ENCODE peak calls at places on chromosomes 11 and 22, in four cellular contexts. One of them, this sample, is unnamed.

GRCh38 chr11:102685769-102686168 is 19.8 kb downstream of the MMP27 start:
- DNase-seq in effector CD8-positive, alpha-beta T cell: no peak
- DNase-seq in left colon: no peak
- DNase-seq in AG04450: no peak
- DNase-seq in this sample: no peak

GRCh38 chr11:19345848-19346681 is 105.3 kb upstream of the E2F8 start:
- DNase-seq in AG04450: no peak
- DNase-seq in left colon: no peak
- DNase-seq in effector CD8-positive, alpha-beta T cell: no peak
- DNase-seq in this sample: no peak

GRCh38 chr11:27718853-27719574 is 18.8 kb upstream of the BDNF start:
- DNase-seq in left colon: no peak
- DNase-seq in effector CD8-positive, alpha-beta T cell: no peak
- DNase-seq in AG04450: no peak
- DNase-seq in this sample: no peak

GRCh38 chr11:135033545-135033944 is 621.5 kb upstream of the B3GAT1 start:
- DNase-seq in effector CD8-positive, alpha-beta T cell: no peak
- DNase-seq in left colon: no peak
- DNase-seq in AG04450: no peak
- DNase-seq in this sample: no peak

GRCh38 chr11:44505591-44506054 is 59.8 kb upstream of the CD82 start:
- DNase-seq in effector CD8-positive, alpha-beta T cell: no peak
- DNase-seq in AG04450: no peak
- DNase-seq in left colon: no peak
- DNase-seq in this sample: no peak

GRCh38 chr22:25880524-25880923 is 138.5 kb downstream of the MYO18B start:
- DNase-seq in effector CD8-positive, alpha-beta T cell: no peak
- DNase-seq in left colon: no peak
- DNase-seq in AG04450: no peak
- DNase-seq in this sample: no peak

GRCh38 chr11:8291421-8292350 is 28.0 kb upstream of the LMO1 start:
- DNase-seq in AG04450: no peak
- DNase-seq in effector CD8-positive, alpha-beta T cell: no peak
- DNase-seq in left colon: no peak
- DNase-seq in this sample: no peak

GRCh38 chr22:43228863-43229262 is 41.9 kb upstream of the TTLL12 start:
- DNase-seq in left colon: no peak
- DNase-seq in effector CD8-positive, alpha-beta T cell: no peak
- DNase-seq in AG04450: no peak
- DNase-seq in this sample: no peak

GRCh38 chr11:96199563-96200025 is 143.4 kb downstream of the MAML2 start:
- DNase-seq in AG04450: no peak
- DNase-seq in left colon: no peak
- DNase-seq in effector CD8-positive, alpha-beta T cell: no peak
- DNase-seq in this sample: no peak

GRCh38 chr22:24968066-24968561 is 15.6 kb downstream of the KIAA1671 start:
- DNase-seq in left colon: no peak
- DNase-seq in AG04450: no peak
- DNase-seq in effector CD8-positive, alpha-beta T cell: no peak
- DNase-seq in this sample: no peak

GRCh38 chr11:95016133-95016532 is 8.9 kb upstream of the KDM4E start:
- DNase-seq in left colon: no peak
- DNase-seq in AG04450: no peak
- DNase-seq in effector CD8-positive, alpha-beta T cell: no peak
- DNase-seq in this sample: no peak

GRCh38 chr11:133894956-133895549 is 49.7 kb upstream of the SPATA19 start:
- DNase-seq in AG04450: no peak
- DNase-seq in effector CD8-positive, alpha-beta T cell: no peak
- DNase-seq in left colon: no peak
- DNase-seq in this sample: no peak

GRCh38 chr11:95104121-95104830 is 14.6 kb downstream of the ENDOD1 start:
- DNase-seq in effector CD8-positive, alpha-beta T cell: no peak
- DNase-seq in left colon: no peak
- DNase-seq in AG04450: no peak
- DNase-seq in this sample: no peak

GRCh38 chr11:66768088-66768521 is 39.1 kb upstream of the SPTBN2 start:
- DNase-seq in AG04450: no peak
- DNase-seq in left colon: no peak
- DNase-seq in effector CD8-positive, alpha-beta T cell: no peak
- DNase-seq in this sample: no peak

GRCh38 chr22:39681038-39681861 is 110.7 kb downstream of the CACNA1I start:
- DNase-seq in AG04450: no peak
- DNase-seq in effector CD8-positive, alpha-beta T cell: no peak
- DNase-seq in left colon: no peak
- DNase-seq in this sample: no peak

GRCh38 chr11:64868904-64869570 is 9.4 kb downstream of the EHD1 start:
- DNase-seq in AG04450: peak
- DNase-seq in left colon: no peak
- DNase-seq in effector CD8-positive, alpha-beta T cell: no peak
- DNase-seq in this sample: no peak

GRCh38 chr11:1921576-1922141 is 2.2 kb downstream of the TNNT3 start:
- DNase-seq in AG04450: no peak
- DNase-seq in left colon: no peak
- DNase-seq in effector CD8-positive, alpha-beta T cell: no peak
- DNase-seq in this sample: no peak

GRCh38 chr22:22913989-22914388 is 26.4 kb downstream of the IGLL5 start:
- DNase-seq in effector CD8-positive, alpha-beta T cell: no peak
- DNase-seq in left colon: no peak
- DNase-seq in AG04450: no peak
- DNase-seq in this sample: no peak

GRCh38 chr11:38667359-38667758 is 2069.3 kb upstream of the RAG2 start:
- DNase-seq in effector CD8-positive, alpha-beta T cell: no peak
- DNase-seq in left colon: no peak
- DNase-seq in AG04450: no peak
- DNase-seq in this sample: no peak

GRCh38 chr22:48503035-48503625 is 1324.5 kb downstream of the BRD1 start:
- DNase-seq in left colon: no peak
- DNase-seq in effector CD8-positive, alpha-beta T cell: no peak
- DNase-seq in AG04450: no peak
- DNase-seq in this sample: no peak

GRCh38 chr11:73240190-73240781 is 22.2 kb downstream of the P2RY2 start:
- DNase-seq in left colon: peak
- DNase-seq in AG04450: no peak
- DNase-seq in effector CD8-positive, alpha-beta T cell: no peak
- DNase-seq in this sample: no peak

GRCh38 chr22:36088292-36088691 is 59.7 kb upstream of the RBFOX2 start:
- DNase-seq in AG04450: no peak
- DNase-seq in effector CD8-positive, alpha-beta T cell: no peak
- DNase-seq in left colon: no peak
- DNase-seq in this sample: no peak

GRCh38 chr11:77558380-77558779 is 31.4 kb upstream of the AQP11 start:
- DNase-seq in AG04450: no peak
- DNase-seq in left colon: no peak
- DNase-seq in effector CD8-positive, alpha-beta T cell: no peak
- DNase-seq in this sample: no peak

GRCh38 chr22:41539146-41540005 is 4.9 kb downstream of the POLR3H start:
- DNase-seq in left colon: no peak
- DNase-seq in effector CD8-positive, alpha-beta T cell: no peak
- DNase-seq in AG04450: no peak
- DNase-seq in this sample: no peak

GRCh38 chr11:44110231-44110679 is 14.8 kb downstream of the EXT2 start:
- DNase-seq in effector CD8-positive, alpha-beta T cell: peak
- DNase-seq in left colon: peak
- DNase-seq in AG04450: no peak
- DNase-seq in this sample: peak

GRCh38 chr11:118152552-118153471 is at the start of gene SCN4B:
- DNase-seq in AG04450: peak
- DNase-seq in left colon: peak
- DNase-seq in effector CD8-positive, alpha-beta T cell: no peak
- DNase-seq in this sample: no peak

GRCh38 chr11:69944146-69944795 is 125.1 kb upstream of the FGF3 start:
- DNase-seq in AG04450: no peak
- DNase-seq in left colon: no peak
- DNase-seq in effector CD8-positive, alpha-beta T cell: no peak
- DNase-seq in this sample: no peak

GRCh38 chr11:13448876-13449275 is 14.1 kb downstream of the BTBD10 start:
- DNase-seq in effector CD8-positive, alpha-beta T cell: no peak
- DNase-seq in AG04450: no peak
- DNase-seq in left colon: no peak
- DNase-seq in this sample: no peak

GRCh38 chr11:71372693-71373657 is 75.2 kb downstream of the DHCR7 start:
- DNase-seq in left colon: no peak
- DNase-seq in AG04450: peak
- DNase-seq in effector CD8-positive, alpha-beta T cell: no peak
- DNase-seq in this sample: no peak

GRCh38 chr11:64322925-64323260 is 5.0 kb downstream of the PRDX5 start:
- DNase-seq in effector CD8-positive, alpha-beta T cell: no peak
- DNase-seq in AG04450: no peak
- DNase-seq in left colon: no peak
- DNase-seq in this sample: no peak

GRCh38 chr11:68398870-68399865 is 61.4 kb upstream of the PPP6R3 start:
- DNase-seq in AG04450: no peak
- DNase-seq in effector CD8-positive, alpha-beta T cell: no peak
- DNase-seq in left colon: peak
- DNase-seq in this sample: no peak

GRCh38 chr11:65891180-65892136 is 985 bp downstream of the CCDC85B start:
- DNase-seq in effector CD8-positive, alpha-beta T cell: no peak
- DNase-seq in left colon: no peak
- DNase-seq in AG04450: no peak
- DNase-seq in this sample: no peak

This sample was measured in amniotic stem cell.